ENCODE peak calls at places on chromosomes 5 and 9, in ten cellular contexts. One of them, this sample, is unnamed. For H3K9me3, the result is how much of the 10 kb centered on the place peaks cover.

GRCh38 chr9:118992813-118993747 is 376.2 kb downstream of the BRINP1 start:
- DNase-seq in endodermal cell: no peak
- DNase-seq in A549: no peak
- DNase-seq in fibroblast of lung: no peak
- DNase-seq in psoas muscle: no peak
- DNase-seq in upper lobe of right lung: no peak
- DNase-seq in OCI-LY7: no peak
- DNase-seq in thyroid gland: peak
- DNase-seq in MM.1S: no peak
- DNase-seq in cardiac muscle cell: no peak
- DNase-seq in this sample: peak

GRCh38 chr5:139636207-139636792 is 11.8 kb upstream of the CXXC5 start:
- DNase-seq in endodermal cell: peak
- DNase-seq in A549: no peak
- DNase-seq in fibroblast of lung: no peak
- DNase-seq in psoas muscle: no peak
- DNase-seq in upper lobe of right lung: no peak
- DNase-seq in OCI-LY7: peak
- DNase-seq in thyroid gland: peak
- DNase-seq in MM.1S: peak
- DNase-seq in cardiac muscle cell: no peak
- DNase-seq in this sample: no peak

GRCh38 chr9:70868044-70868443 is 253.4 kb downstream of the TRPM3 start:
- DNase-seq in endodermal cell: no peak
- DNase-seq in A549: no peak
- DNase-seq in fibroblast of lung: no peak
- DNase-seq in psoas muscle: no peak
- DNase-seq in upper lobe of right lung: no peak
- DNase-seq in OCI-LY7: no peak
- DNase-seq in thyroid gland: no peak
- DNase-seq in MM.1S: no peak
- DNase-seq in cardiac muscle cell: no peak
- DNase-seq in this sample: no peak

GRCh38 chr5:138900281-138900965 is 25.3 kb upstream of the LRRTM2 start:
- DNase-seq in endodermal cell: no peak
- DNase-seq in A549: no peak
- DNase-seq in fibroblast of lung: peak
- DNase-seq in psoas muscle: no peak
- DNase-seq in upper lobe of right lung: no peak
- DNase-seq in OCI-LY7: no peak
- DNase-seq in thyroid gland: no peak
- DNase-seq in MM.1S: no peak
- DNase-seq in cardiac muscle cell: peak
- DNase-seq in this sample: no peak

GRCh38 chr9:123331303-123331702 is 24.7 kb upstream of the CRB2 start:
- DNase-seq in endodermal cell: no peak
- DNase-seq in A549: no peak
- DNase-seq in fibroblast of lung: no peak
- DNase-seq in psoas muscle: no peak
- DNase-seq in upper lobe of right lung: no peak
- DNase-seq in OCI-LY7: no peak
- DNase-seq in thyroid gland: no peak
- DNase-seq in MM.1S: no peak
- DNase-seq in cardiac muscle cell: no peak
- DNase-seq in this sample: no peak

GRCh38 chr9:107208121-107208520 is 75.0 kb upstream of the RAD23B start:
- DNase-seq in endodermal cell: no peak
- DNase-seq in A549: no peak
- DNase-seq in fibroblast of lung: peak
- DNase-seq in psoas muscle: no peak
- DNase-seq in upper lobe of right lung: no peak
- DNase-seq in OCI-LY7: no peak
- DNase-seq in thyroid gland: no peak
- DNase-seq in MM.1S: no peak
- DNase-seq in cardiac muscle cell: peak
- DNase-seq in this sample: no peak

GRCh38 chr9:108468364-108468763 is 387.4 kb downstream of the ACTL7B start:
- DNase-seq in endodermal cell: peak
- DNase-seq in A549: peak
- DNase-seq in fibroblast of lung: no peak
- DNase-seq in psoas muscle: peak
- DNase-seq in upper lobe of right lung: no peak
- DNase-seq in OCI-LY7: peak
- DNase-seq in thyroid gland: peak
- DNase-seq in MM.1S: peak
- DNase-seq in cardiac muscle cell: peak
- DNase-seq in this sample: peak

GRCh38 chr5:16666861-16667481 is 50.2 kb upstream of the RETREG1 start:
- DNase-seq in endodermal cell: peak
- DNase-seq in A549: no peak
- DNase-seq in fibroblast of lung: peak
- DNase-seq in psoas muscle: no peak
- DNase-seq in upper lobe of right lung: peak
- DNase-seq in OCI-LY7: no peak
- DNase-seq in thyroid gland: no peak
- DNase-seq in MM.1S: no peak
- DNase-seq in cardiac muscle cell: peak
- DNase-seq in this sample: peak

GRCh38 chr5:5980601-5981000 is 397.7 kb downstream of the MED10 start:
- DNase-seq in endodermal cell: no peak
- DNase-seq in A549: no peak
- DNase-seq in fibroblast of lung: no peak
- DNase-seq in psoas muscle: no peak
- DNase-seq in upper lobe of right lung: no peak
- DNase-seq in OCI-LY7: no peak
- DNase-seq in thyroid gland: no peak
- DNase-seq in MM.1S: no peak
- DNase-seq in cardiac muscle cell: no peak
- DNase-seq in this sample: no peak

GRCh38 chr9:134290603-134291451 is 35.4 kb upstream of the RXRA start:
- DNase-seq in endodermal cell: no peak
- DNase-seq in A549: no peak
- DNase-seq in fibroblast of lung: no peak
- DNase-seq in psoas muscle: peak
- DNase-seq in upper lobe of right lung: peak
- DNase-seq in OCI-LY7: no peak
- DNase-seq in thyroid gland: no peak
- DNase-seq in MM.1S: no peak
- DNase-seq in cardiac muscle cell: no peak
- DNase-seq in this sample: no peak

GRCh38 chr9:117414906-117415583 is at the start of gene ASTN2:
- DNase-seq in endodermal cell: peak
- DNase-seq in A549: no peak
- DNase-seq in fibroblast of lung: no peak
- DNase-seq in psoas muscle: peak
- DNase-seq in upper lobe of right lung: no peak
- DNase-seq in OCI-LY7: no peak
- DNase-seq in thyroid gland: peak
- DNase-seq in MM.1S: peak
- DNase-seq in cardiac muscle cell: peak
- DNase-seq in this sample: peak

GRCh38 chr5:73312146-73312871 is 136.3 kb downstream of the FOXD1 start:
- DNase-seq in endodermal cell: no peak
- DNase-seq in A549: peak
- DNase-seq in fibroblast of lung: peak
- DNase-seq in psoas muscle: no peak
- DNase-seq in upper lobe of right lung: no peak
- DNase-seq in OCI-LY7: peak
- DNase-seq in thyroid gland: no peak
- DNase-seq in MM.1S: peak
- DNase-seq in cardiac muscle cell: peak
- DNase-seq in this sample: no peak

GRCh38 chr9:116323571-116323970 is 170.0 kb downstream of the PAPPA start:
- DNase-seq in endodermal cell: no peak
- DNase-seq in A549: no peak
- DNase-seq in fibroblast of lung: no peak
- DNase-seq in psoas muscle: no peak
- DNase-seq in upper lobe of right lung: no peak
- DNase-seq in OCI-LY7: no peak
- DNase-seq in thyroid gland: no peak
- DNase-seq in MM.1S: no peak
- DNase-seq in cardiac muscle cell: no peak
- DNase-seq in this sample: no peak

GRCh38 chr5:99005506-99005905 is 76.7 kb upstream of the CHD1 start:
- DNase-seq in endodermal cell: no peak
- DNase-seq in A549: no peak
- DNase-seq in fibroblast of lung: no peak
- DNase-seq in psoas muscle: no peak
- DNase-seq in upper lobe of right lung: no peak
- DNase-seq in OCI-LY7: no peak
- DNase-seq in thyroid gland: no peak
- DNase-seq in MM.1S: no peak
- DNase-seq in cardiac muscle cell: no peak
- DNase-seq in this sample: no peak

GRCh38 chr9:13717356-13718057 is 438.0 kb upstream of the MPDZ start:
- DNase-seq in endodermal cell: no peak
- DNase-seq in A549: no peak
- DNase-seq in fibroblast of lung: peak
- DNase-seq in psoas muscle: no peak
- DNase-seq in upper lobe of right lung: no peak
- DNase-seq in OCI-LY7: no peak
- DNase-seq in thyroid gland: no peak
- DNase-seq in MM.1S: no peak
- DNase-seq in cardiac muscle cell: peak
- DNase-seq in this sample: no peak

GRCh38 chr9:2336055-2336454 is 285.5 kb upstream of the VLDLR start:
- DNase-seq in endodermal cell: no peak
- DNase-seq in A549: peak
- DNase-seq in fibroblast of lung: peak
- DNase-seq in psoas muscle: no peak
- DNase-seq in upper lobe of right lung: no peak
- DNase-seq in OCI-LY7: no peak
- DNase-seq in thyroid gland: no peak
- DNase-seq in MM.1S: no peak
- DNase-seq in cardiac muscle cell: peak
- DNase-seq in this sample: no peak

GRCh38 chr5:179267071-179267670 is 78.1 kb downstream of the ADAMTS2 start:
- DNase-seq in endodermal cell: peak
- DNase-seq in A549: no peak
- DNase-seq in fibroblast of lung: no peak
- DNase-seq in psoas muscle: peak
- DNase-seq in upper lobe of right lung: peak
- DNase-seq in OCI-LY7: no peak
- DNase-seq in thyroid gland: no peak
- DNase-seq in MM.1S: no peak
- DNase-seq in cardiac muscle cell: no peak
- DNase-seq in this sample: peak

GRCh38 chr9:13576101-13576500 is 296.6 kb upstream of the MPDZ start:
- DNase-seq in endodermal cell: no peak
- DNase-seq in A549: no peak
- DNase-seq in fibroblast of lung: no peak
- DNase-seq in psoas muscle: no peak
- DNase-seq in upper lobe of right lung: no peak
- DNase-seq in OCI-LY7: no peak
- DNase-seq in thyroid gland: no peak
- DNase-seq in MM.1S: no peak
- DNase-seq in cardiac muscle cell: peak
- DNase-seq in this sample: no peak

GRCh38 chr9:135707449-135708138 is 5.6 kb downstream of the KCNT1 start:
- DNase-seq in endodermal cell: no peak
- DNase-seq in A549: peak
- DNase-seq in fibroblast of lung: no peak
- DNase-seq in psoas muscle: no peak
- DNase-seq in upper lobe of right lung: no peak
- DNase-seq in OCI-LY7: no peak
- DNase-seq in thyroid gland: no peak
- DNase-seq in MM.1S: no peak
- DNase-seq in cardiac muscle cell: no peak
- DNase-seq in this sample: no peak
- H3K4me3 ChIP-seq in endodermal cell: no peak
- H3K4me3 ChIP-seq in A549: no peak
- H3K4me3 ChIP-seq in fibroblast of lung: no peak
- H3K4me3 ChIP-seq in psoas muscle: no peak
- H3K4me3 ChIP-seq in upper lobe of right lung: no peak
- H3K4me3 ChIP-seq in OCI-LY7: no peak
- H3K4me3 ChIP-seq in thyroid gland: no peak
- H3K4me3 ChIP-seq in MM.1S: no peak
- H3K4me3 ChIP-seq in cardiac muscle cell: no peak
- H3K4me3 ChIP-seq in this sample: no peak

GRCh38 chr9:94623253-94623652 is 16.1 kb downstream of the FBP1 start:
- DNase-seq in endodermal cell: peak
- DNase-seq in A549: peak
- DNase-seq in fibroblast of lung: no peak
- DNase-seq in psoas muscle: no peak
- DNase-seq in upper lobe of right lung: peak
- DNase-seq in OCI-LY7: peak
- DNase-seq in thyroid gland: peak
- DNase-seq in MM.1S: peak
- DNase-seq in cardiac muscle cell: peak
- DNase-seq in this sample: peak
- TF ChIP-seq CTCF in endodermal cell: peak
- TF ChIP-seq CTCF in A549: peak
- TF ChIP-seq CTCF in fibroblast of lung: peak
- TF ChIP-seq CTCF in psoas muscle: no peak
- TF ChIP-seq CTCF in upper lobe of right lung: peak
- TF ChIP-seq CTCF in OCI-LY7: peak
- TF ChIP-seq CTCF in thyroid gland: no peak
- TF ChIP-seq CTCF in MM.1S: peak
- TF ChIP-seq CTCF in cardiac muscle cell: peak
- TF ChIP-seq CTCF in this sample: peak

DNA sequence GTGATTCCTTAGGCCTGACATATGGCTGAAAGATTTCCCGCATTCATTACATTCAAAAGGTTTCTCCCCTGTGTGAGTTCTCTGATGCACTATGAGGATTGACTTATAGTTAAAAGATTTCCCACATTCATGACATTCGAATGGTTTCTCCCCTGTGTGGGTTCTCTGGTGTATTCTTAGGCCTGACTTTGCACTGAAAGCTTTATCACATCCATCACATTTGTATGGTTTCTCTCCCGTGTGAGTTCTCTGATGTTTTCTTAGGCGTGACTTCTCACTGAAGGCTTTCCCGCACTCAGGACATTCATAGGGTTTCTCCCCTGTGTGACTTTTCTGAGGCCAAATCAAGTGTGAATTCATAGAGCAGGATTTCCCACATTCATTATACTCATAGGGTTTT is 35.8 kb downstream of the ZNF782 start:
- DNase-seq in endodermal cell: no peak
- DNase-seq in A549: peak
- DNase-seq in fibroblast of lung: peak
- DNase-seq in psoas muscle: no peak
- DNase-seq in upper lobe of right lung: no peak
- DNase-seq in OCI-LY7: peak
- DNase-seq in thyroid gland: no peak
- DNase-seq in MM.1S: no peak
- DNase-seq in cardiac muscle cell: no peak
- DNase-seq in this sample: no peak
- H3K9me3 ChIP-seq in endodermal cell: half or more
- H3K9me3 ChIP-seq in A549: half or more
- H3K9me3 ChIP-seq in fibroblast of lung: under half
- H3K9me3 ChIP-seq in psoas muscle: half or more
- H3K9me3 ChIP-seq in upper lobe of right lung: half or more
- H3K9me3 ChIP-seq in OCI-LY7: half or more
- H3K9me3 ChIP-seq in thyroid gland: under half
- H3K9me3 ChIP-seq in MM.1S: under half
- H3K9me3 ChIP-seq in cardiac muscle cell: under half
- H3K9me3 ChIP-seq in this sample: under half

DNA sequence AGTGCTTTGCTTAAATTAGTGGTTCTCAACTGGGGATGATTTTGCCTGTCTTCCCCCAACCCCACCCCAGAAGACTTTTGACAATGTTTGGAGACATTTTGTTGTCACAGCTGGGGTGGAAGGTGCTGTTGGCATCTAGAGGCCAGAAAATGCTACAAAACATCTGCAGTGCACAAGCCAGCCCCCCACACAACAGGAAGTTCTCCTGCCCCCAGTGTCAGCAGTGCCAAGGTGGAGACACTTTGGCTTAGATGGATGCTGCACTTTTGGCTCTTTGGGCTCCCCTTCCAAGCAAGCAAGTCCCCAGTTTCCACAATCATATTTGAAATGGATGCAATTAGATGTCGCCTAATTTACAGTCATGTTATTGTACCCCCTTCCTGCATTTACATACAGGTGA is 2.7 kb downstream of the HEMGN start:
- DNase-seq in endodermal cell: no peak
- DNase-seq in A549: no peak
- DNase-seq in fibroblast of lung: no peak
- DNase-seq in psoas muscle: no peak
- DNase-seq in upper lobe of right lung: no peak
- DNase-seq in OCI-LY7: peak
- DNase-seq in thyroid gland: no peak
- DNase-seq in MM.1S: no peak
- DNase-seq in cardiac muscle cell: no peak
- DNase-seq in this sample: no peak
- H3K4me3 ChIP-seq in endodermal cell: no peak
- H3K4me3 ChIP-seq in A549: no peak
- H3K4me3 ChIP-seq in fibroblast of lung: no peak
- H3K4me3 ChIP-seq in psoas muscle: no peak
- H3K4me3 ChIP-seq in upper lobe of right lung: no peak
- H3K4me3 ChIP-seq in OCI-LY7: peak
- H3K4me3 ChIP-seq in thyroid gland: no peak
- H3K4me3 ChIP-seq in MM.1S: no peak
- H3K4me3 ChIP-seq in cardiac muscle cell: no peak
- H3K4me3 ChIP-seq in this sample: no peak

This sample was measured in body of pancreas.